ENCODE peak calls at places on chromosomes 16 and 17, in four cellular contexts. One of them, this sample, is unnamed.

GRCh38 chr17:72553051-72553755 is 432.4 kb downstream of the SOX9 start:
- DNase-seq in pancreas: no peak
- DNase-seq in fibroblast of lung: no peak
- DNase-seq in IMR-90: no peak
- DNase-seq in this sample: no peak

GRCh38 chr16:66036162-66036561 is 330.3 kb upstream of the CDH5 start:
- DNase-seq in pancreas: no peak
- DNase-seq in fibroblast of lung: no peak
- DNase-seq in IMR-90: peak; percentile 37
- DNase-seq in this sample: no peak

GRCh38 chr17:73151888-73152633 is 12.7 kb upstream of the SSTR2 start:
- DNase-seq in pancreas: peak; percentile 13
- DNase-seq in fibroblast of lung: no peak
- DNase-seq in IMR-90: no peak
- DNase-seq in this sample: no peak

GRCh38 chr16:56506941-56507340 is 12.9 kb downstream of the BBS2 start:
- DNase-seq in fibroblast of lung: peak; percentile 47
- DNase-seq in pancreas: no peak
- DNase-seq in IMR-90: peak; percentile 80
- DNase-seq in this sample: peak; percentile 58

GRCh38 chr16:87138316-87138715 is 178.9 kb downstream of the C16orf95 start:
- DNase-seq in pancreas: no peak
- DNase-seq in IMR-90: no peak
- DNase-seq in fibroblast of lung: no peak
- DNase-seq in this sample: no peak

GRCh38 chr17:51035436-51035835 is 85.2 kb downstream of the SPAG9 start:
- DNase-seq in IMR-90: peak; percentile 91
- DNase-seq in fibroblast of lung: peak; percentile 31
- DNase-seq in pancreas: no peak
- DNase-seq in this sample: peak; percentile 29

GRCh38 chr16:1150511-1150982 is 2.4 kb upstream of the CACNA1H start:
- DNase-seq in fibroblast of lung: peak; percentile 28
- DNase-seq in IMR-90: peak; percentile 47
- DNase-seq in pancreas: no peak
- DNase-seq in this sample: no peak

GRCh38 chr16:86239381-86239780 is 270.9 kb upstream of the FOXF1 start:
- DNase-seq in pancreas: no peak
- DNase-seq in fibroblast of lung: no peak
- DNase-seq in IMR-90: no peak
- DNase-seq in this sample: no peak

GRCh38 chr17:33964344-33964979 is 290.6 kb upstream of the CCL2 start:
- DNase-seq in pancreas: no peak
- DNase-seq in IMR-90: no peak
- DNase-seq in fibroblast of lung: no peak
- DNase-seq in this sample: no peak

GRCh38 chr16:30805370-30806169 is 18.6 kb upstream of the ZNF629 start:
- DNase-seq in fibroblast of lung: peak; percentile 83
- DNase-seq in IMR-90: peak; percentile 74
- DNase-seq in pancreas: peak; percentile 86
- DNase-seq in this sample: peak; percentile 64

GRCh38 chr16:89322381-89323119 is 105.0 kb downstream of the ZNF778 start:
- DNase-seq in IMR-90: peak; percentile 82
- DNase-seq in pancreas: no peak
- DNase-seq in fibroblast of lung: peak; percentile 92
- DNase-seq in this sample: peak; percentile 44

GRCh38 chr17:60502145-60502544 is 23.9 kb downstream of the APPBP2 start:
- DNase-seq in pancreas: no peak
- DNase-seq in IMR-90: no peak
- DNase-seq in fibroblast of lung: no peak
- DNase-seq in this sample: no peak

GRCh38 chr17:77837917-77838316 is 120.6 kb upstream of the TNRC6C start:
- DNase-seq in pancreas: no peak
- DNase-seq in fibroblast of lung: no peak
- DNase-seq in IMR-90: no peak
- DNase-seq in this sample: no peak

GRCh38 chr17:45186955-45187354 is 25.3 kb downstream of the HEXIM2 start:
- DNase-seq in fibroblast of lung: no peak
- DNase-seq in pancreas: no peak
- DNase-seq in IMR-90: no peak
- DNase-seq in this sample: no peak

GRCh38 chr16:14364112-14364385 is 266.0 kb downstream of the PARN start:
- DNase-seq in pancreas: no peak
- DNase-seq in IMR-90: no peak
- DNase-seq in fibroblast of lung: no peak
- DNase-seq in this sample: no peak

GRCh38 chr17:78872486-78872885 is 30.5 kb downstream of the CEP295NL start:
- DNase-seq in fibroblast of lung: no peak
- DNase-seq in pancreas: no peak
- DNase-seq in IMR-90: no peak
- DNase-seq in this sample: no peak

GRCh38 chr17:40415390-40415789 is 2.3 kb downstream of the TOP2A start:
- DNase-seq in pancreas: no peak
- DNase-seq in fibroblast of lung: peak; percentile 74
- DNase-seq in IMR-90: peak; percentile 59
- DNase-seq in this sample: peak; percentile 6

GRCh38 chr17:55580596-55581133 is 69.4 kb upstream of the SMIM36 start:
- DNase-seq in IMR-90: no peak
- DNase-seq in pancreas: no peak
- DNase-seq in fibroblast of lung: no peak
- DNase-seq in this sample: no peak

GRCh38 chr16:71919033-71919432 is 23.7 kb downstream of the IST1 start:
- DNase-seq in fibroblast of lung: no peak
- DNase-seq in pancreas: no peak
- DNase-seq in IMR-90: no peak
- DNase-seq in this sample: no peak

GRCh38 chr17:82548681-82549303 is 29.3 kb downstream of the FOXK2 start:
- DNase-seq in fibroblast of lung: no peak
- DNase-seq in pancreas: no peak
- DNase-seq in IMR-90: no peak
- DNase-seq in this sample: no peak

GRCh38 chr17:52419256-52419655 is 260.7 kb upstream of the CA10 start:
- DNase-seq in IMR-90: no peak
- DNase-seq in fibroblast of lung: no peak
- DNase-seq in pancreas: peak; percentile 63
- DNase-seq in this sample: no peak

GRCh38 chr16:28297784-28298510 is 5.6 kb downstream of the SBK1 start:
- DNase-seq in pancreas: no peak
- DNase-seq in IMR-90: no peak
- DNase-seq in fibroblast of lung: no peak
- DNase-seq in this sample: no peak

GRCh38 chr17:79942591-79943353 is 92.9 kb downstream of the TBC1D16 start:
- DNase-seq in pancreas: peak; percentile 15
- DNase-seq in IMR-90: peak; percentile 18
- DNase-seq in fibroblast of lung: peak; percentile 50
- DNase-seq in this sample: no peak

GRCh38 chr17:34816806-34817205 is 144.5 kb downstream of the CCT6B start:
- DNase-seq in fibroblast of lung: no peak
- DNase-seq in pancreas: no peak
- DNase-seq in IMR-90: no peak
- DNase-seq in this sample: peak; percentile 11

GRCh38 chr16:81767987-81768592 is 11.0 kb upstream of the PLCG2 start:
- DNase-seq in IMR-90: no peak
- DNase-seq in pancreas: peak; percentile 65
- DNase-seq in fibroblast of lung: no peak
- DNase-seq in this sample: no peak

GRCh38 chr16:1723450-1724147 is 17.6 kb downstream of the MAPK8IP3 start:
- DNase-seq in IMR-90: peak; percentile 32
- DNase-seq in pancreas: peak; percentile 45
- DNase-seq in fibroblast of lung: peak; percentile 51
- DNase-seq in this sample: no peak

GRCh38 chr17:4735825-4736651 is 3.6 kb upstream of the ZMYND15 start:
- DNase-seq in fibroblast of lung: no peak
- DNase-seq in pancreas: no peak
- DNase-seq in IMR-90: no peak
- DNase-seq in this sample: no peak

GRCh38 chr17:10003705-10004104 is 98.6 kb upstream of the RCVRN start:
- DNase-seq in pancreas: no peak
- DNase-seq in IMR-90: no peak
- DNase-seq in fibroblast of lung: no peak
- DNase-seq in this sample: no peak

GRCh38 chr16:70551788-70552187 is 28.2 kb downstream of the SF3B3 start:
- DNase-seq in IMR-90: peak; percentile 55
- DNase-seq in pancreas: no peak
- DNase-seq in fibroblast of lung: peak; percentile 38
- DNase-seq in this sample: no peak

GRCh38 chr16:51524070-51524469 is 373.0 kb upstream of the SALL1 start:
- DNase-seq in fibroblast of lung: no peak
- DNase-seq in IMR-90: no peak
- DNase-seq in pancreas: no peak
- DNase-seq in this sample: no peak

GRCh38 chr16:72203401-72203800 is 31.4 kb upstream of the PMFBP1 start:
- DNase-seq in fibroblast of lung: peak; percentile 18
- DNase-seq in IMR-90: peak; percentile 4
- DNase-seq in pancreas: no peak
- DNase-seq in this sample: peak; percentile 58

GRCh38 chr17:47705536-47706481 is 11.8 kb downstream of the TBKBP1 start:
- DNase-seq in IMR-90: no peak
- DNase-seq in pancreas: no peak
- DNase-seq in fibroblast of lung: no peak
- DNase-seq in this sample: no peak

GRCh38 chr17:14304876-14305636 is 4.2 kb downstream of the HS3ST3B1 start:
- DNase-seq in pancreas: no peak
- DNase-seq in fibroblast of lung: peak; percentile 30
- DNase-seq in IMR-90: no peak
- DNase-seq in this sample: no peak

GRCh38 chr17:41932821-41933389 is 2.5 kb downstream of the ODAD4 start:
- DNase-seq in pancreas: no peak
- DNase-seq in fibroblast of lung: no peak
- DNase-seq in IMR-90: no peak
- DNase-seq in this sample: no peak

GRCh38 chr16:78987676-78988075 is 612.9 kb downstream of the MAF start:
- DNase-seq in IMR-90: no peak
- DNase-seq in fibroblast of lung: no peak
- DNase-seq in pancreas: no peak
- DNase-seq in this sample: peak; percentile 95

GRCh38 chr17:14871921-14872320 is 393.2 kb downstream of the PMP22 start:
- DNase-seq in fibroblast of lung: peak; percentile 84
- DNase-seq in pancreas: no peak
- DNase-seq in IMR-90: peak; percentile 69
- DNase-seq in this sample: no peak

DNA sequence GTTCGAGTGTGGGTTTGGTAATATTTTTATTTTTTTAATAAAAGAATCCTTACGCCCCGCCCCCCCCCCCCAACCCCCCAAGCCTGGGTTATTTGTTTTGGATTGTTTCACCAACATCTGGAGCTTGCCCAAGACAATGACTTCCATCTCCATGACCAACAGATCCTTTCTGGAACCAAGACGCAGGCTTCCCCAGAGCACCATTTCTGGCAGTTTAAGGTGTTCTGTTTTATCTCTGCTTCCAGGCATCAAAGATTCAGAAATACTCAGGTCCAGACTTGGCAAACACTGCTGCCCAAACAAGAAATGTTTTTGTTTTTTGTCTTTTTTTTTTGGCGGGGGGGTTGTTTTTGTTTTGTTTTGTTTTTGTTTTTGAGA is 56.1 kb downstream of the PLXDC1 start:
- DNase-seq in pancreas: no peak
- DNase-seq in IMR-90: no peak
- DNase-seq in fibroblast of lung: no peak
- DNase-seq in this sample: no peak
- H3K4me1 ChIP-seq in pancreas: no peaks in the 10 kb centered on the region
- H3K4me1 ChIP-seq in IMR-90: peaks cover 9% of the 10 kb centered on the region
- H3K4me1 ChIP-seq in fibroblast of lung: peaks cover 4% of the 10 kb centered on the region
- H3K4me1 ChIP-seq in this sample: no peaks in the 10 kb centered on the region

DNA sequence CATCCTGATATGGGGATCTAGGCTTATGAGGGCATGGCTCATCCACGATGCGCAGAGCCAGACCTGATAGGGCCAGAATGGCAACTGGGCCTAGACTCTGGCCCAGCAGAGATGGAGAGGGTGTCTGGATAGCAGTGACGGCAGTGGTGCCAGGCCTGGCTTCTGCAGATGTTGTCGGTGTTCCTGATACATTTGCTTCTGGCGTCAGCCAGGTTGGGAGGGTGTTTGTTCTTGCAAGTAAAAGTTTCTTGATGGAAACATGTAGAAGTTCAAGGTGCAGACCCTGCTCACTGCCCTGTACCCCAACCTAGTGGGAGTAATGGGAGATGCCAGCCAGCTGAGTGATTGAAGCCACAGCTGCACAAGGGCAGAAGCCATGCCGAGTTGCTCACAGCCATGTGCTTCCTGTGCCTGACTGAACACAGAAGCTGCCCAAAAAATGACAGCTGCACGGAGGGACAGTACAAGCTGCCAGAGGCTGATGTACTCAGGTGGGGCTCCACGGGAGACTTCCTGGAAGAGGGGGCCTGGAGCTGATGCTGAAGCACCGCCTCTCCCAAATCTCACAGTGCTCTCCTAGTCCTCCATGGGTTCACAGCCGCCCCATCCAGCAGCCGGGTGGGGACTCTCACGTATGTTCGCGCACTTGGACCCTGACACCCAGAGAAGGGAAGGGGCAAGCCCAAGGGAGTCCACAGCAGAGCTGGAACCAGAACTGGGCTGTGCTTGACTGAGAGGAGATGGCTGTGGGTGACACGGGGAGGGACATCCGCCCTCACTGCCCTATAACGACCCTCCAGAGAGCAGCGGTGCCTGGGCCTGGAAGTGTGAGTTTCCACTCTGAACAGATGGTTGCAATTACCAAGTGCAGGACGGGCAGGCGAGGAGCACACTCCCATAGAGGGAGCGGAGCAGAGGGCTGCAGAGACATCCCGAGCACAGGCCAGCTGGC is 78.7 kb downstream of the N4BP1 start:
- DNase-seq in fibroblast of lung: peak; percentile 64
- DNase-seq in pancreas: no peak
- DNase-seq in IMR-90: no peak
- DNase-seq in this sample: no peak
- TF ChIP-seq CTCF in fibroblast of lung: no peak
- TF ChIP-seq CTCF in pancreas: no peak
- TF ChIP-seq CTCF in IMR-90: no peak
- TF ChIP-seq CTCF in this sample: no peak

DNA sequence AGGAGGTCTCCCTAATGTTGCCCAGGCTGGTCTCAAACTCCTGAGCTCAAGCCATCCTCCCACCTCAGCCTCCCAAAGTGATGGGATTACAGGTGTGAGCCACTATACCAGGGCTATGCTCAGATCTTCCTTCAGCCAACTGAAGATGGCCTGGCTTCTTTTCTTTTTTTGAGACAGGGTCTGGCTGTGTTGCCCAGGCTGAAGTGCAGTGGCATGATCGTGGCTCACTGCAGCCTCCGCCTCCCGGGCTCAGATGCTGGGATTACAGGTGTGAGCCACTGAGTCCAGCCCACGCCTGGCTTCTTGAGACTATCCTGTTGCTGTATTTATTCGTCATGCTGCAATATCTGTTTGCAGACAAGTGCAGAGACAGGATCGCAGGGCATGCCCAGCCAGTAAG is 4.1 kb downstream of the SLC25A19 start:
- DNase-seq in fibroblast of lung: no peak
- DNase-seq in pancreas: no peak
- DNase-seq in IMR-90: no peak
- DNase-seq in this sample: no peak
- H3K27ac ChIP-seq in fibroblast of lung: no peak overlapping the region
- H3K27ac ChIP-seq in pancreas: no peak overlapping the region
- H3K27ac ChIP-seq in IMR-90: no peak overlapping the region
- H3K27ac ChIP-seq in this sample: no peak overlapping the region

GRCh38 chr16:17303101-17303500 is 167.7 kb downstream of the XYLT1 start:
- DNase-seq in IMR-90: no peak
- DNase-seq in fibroblast of lung: no peak
- DNase-seq in pancreas: no peak
- DNase-seq in this sample: no peak
- H3K4me1 ChIP-seq in IMR-90: no peaks in the 10 kb centered on the region
- H3K4me1 ChIP-seq in fibroblast of lung: no peaks in the 10 kb centered on the region
- H3K4me1 ChIP-seq in pancreas: peaks cover 49% of the 10 kb centered on the region
- H3K4me1 ChIP-seq in this sample: peaks cover 16% of the 10 kb centered on the region

This sample was measured in foreskin keratinocyte.